ENCODE peak calls at places on chromosomes 3 and 15, in four cellular contexts. V is RKO, G is substantia nigra, M is activated gamma-delta T cell treated with Interleukin-2 at 50 U/mL for 16 hours. R is an unnamed sample.
A peak's percentile ranks its signal among the peaks of the same experiment; 100 is the strongest.

GRCh38 chr15:65254237-65254820 is 32.4 kb downstream of the PARP16 start:
- DNase-seq in V (no peak), G (no peak), M (no peak), R (no peak)

GRCh38 chr3:186990878-186991308 is 60.6 kb downstream of the ST6GAL1 start:
- DNase-seq in V (no peak), G (peak; percentile 22), M (no peak), R (no peak)

GRCh38 chr15:67927501-67928156 is 87.8 kb upstream of the RNU6-1 start:
- DNase-seq in V (no peak), G (no peak), M (no peak), R (no peak)

GRCh38 chr3:186571644-186572013 is 1.1 kb downstream of the DNAJB11 start:
- DNase-seq in V (no peak), G (no peak), M (no peak), R (no peak)

GRCh38 chr3:183381179-183381578 is 47.2 kb downstream of the MCF2L2 start:
- DNase-seq in V (no peak), G (no peak), M (no peak), R (no peak)

GRCh38 chr15:77430213-77430612 is 9.5 kb downstream of the HMG20A start:
- DNase-seq in V (no peak), G (no peak), M (no peak), R (no peak)

GRCh38 chr3:188627652-188628051 is 473.7 kb downstream of the LPP start:
- DNase-seq in V (peak; percentile 44), G (no peak), M (no peak), R (no peak)

GRCh38 chr15:71152542-71152941 is 37.3 kb downstream of the THSD4 start:
- DNase-seq in V (no peak), G (no peak), M (no peak), R (no peak)

GRCh38 chr3:18988619-18989229 is 159.6 kb upstream of the KCNH8 start:
- DNase-seq in V (peak; percentile 54), G (no peak), M (no peak), R (no peak)

GRCh38 chr3:144197582-144197981 is 226.0 kb downstream of the DIPK2A start:
- DNase-seq in V (no peak), G (no peak), M (no peak), R (no peak)

GRCh38 chr15:99967841-99968371 is 234.7 kb upstream of the LYSMD4 start:
- DNase-seq in V (peak; percentile 1), G (no peak), M (no peak), R (no peak)

R was measured in CD8-positive, alpha-beta T cell.